ENCODE peak calls at places on chromosome 19, in four cellular contexts. K is RWPE2, C is tibial artery, X is BJ. Z is an unnamed sample.

GRCh38 chr19:33552928-33553279 is 31.3 kb upstream of the PEPD start:
- DNase-seq in K (no peak), X (no peak), C (peak; percentile 29), Z (no peak)

GRCh38 chr19:1082165-1082927 is 12.8 kb downstream of the POLR2E start:
- DNase-seq in X (no peak), C (no peak), K (peak; percentile 93), Z (no peak)

GRCh38 chr19:808176-808741 is 11.0 kb downstream of the PTBP1 start:
- DNase-seq in X (no peak), K (no peak), C (no peak), Z (no peak)

GRCh38 chr19:53980553-53981407 is 10.7 kb upstream of the CACNG6 start:
- DNase-seq in K (peak; percentile 91), C (no peak), X (no peak), Z (peak; percentile 12)

GRCh38 chr19:3250675-3251074 is 26.2 kb downstream of the CELF5 start:
- DNase-seq in C (no peak), X (no peak), K (no peak), Z (peak; percentile 24)

GRCh38 chr19:2164020-2164988 is 571 bp downstream of the DOT1L start:
- DNase-seq in C (peak; percentile 81), K (no peak), X (no peak), Z (no peak)

GRCh38 chr19:44050740-44051653 is 839 bp upstream of the ZNF223 start:
- DNase-seq in X (no peak), K (no peak), C (no peak), Z (no peak)

GRCh38 chr19:604355-604754 is 14.7 kb downstream of the HCN2 start:
- DNase-seq in X (no peak), C (no peak), K (no peak), Z (no peak)

GRCh38 chr19:50659318-50660082 is 10.3 kb downstream of the C19orf81 start:
- DNase-seq in C (no peak), K (no peak), X (no peak), Z (no peak)

GRCh38 chr19:34172661-34173144 is 399 bp downstream of the LSM14A start:
- DNase-seq in C (no peak), X (no peak), K (no peak), Z (no peak)

GRCh38 chr19:10552596-10553053 is 8.9 kb downstream of the ATG4D start:
- DNase-seq in C (no peak), X (no peak), K (no peak), Z (peak; percentile 43)

GRCh38 chr19:17488593-17489391 is 18.5 kb downstream of the SLC27A1 start:
- DNase-seq in K (no peak), C (peak; percentile 71), X (no peak), Z (no peak)
- H3K4me3 ChIP-seq in K (no peak overlapping the region), C (no peak overlapping the region), X (no peak overlapping the region), Z (no peak overlapping the region)

DNA sequence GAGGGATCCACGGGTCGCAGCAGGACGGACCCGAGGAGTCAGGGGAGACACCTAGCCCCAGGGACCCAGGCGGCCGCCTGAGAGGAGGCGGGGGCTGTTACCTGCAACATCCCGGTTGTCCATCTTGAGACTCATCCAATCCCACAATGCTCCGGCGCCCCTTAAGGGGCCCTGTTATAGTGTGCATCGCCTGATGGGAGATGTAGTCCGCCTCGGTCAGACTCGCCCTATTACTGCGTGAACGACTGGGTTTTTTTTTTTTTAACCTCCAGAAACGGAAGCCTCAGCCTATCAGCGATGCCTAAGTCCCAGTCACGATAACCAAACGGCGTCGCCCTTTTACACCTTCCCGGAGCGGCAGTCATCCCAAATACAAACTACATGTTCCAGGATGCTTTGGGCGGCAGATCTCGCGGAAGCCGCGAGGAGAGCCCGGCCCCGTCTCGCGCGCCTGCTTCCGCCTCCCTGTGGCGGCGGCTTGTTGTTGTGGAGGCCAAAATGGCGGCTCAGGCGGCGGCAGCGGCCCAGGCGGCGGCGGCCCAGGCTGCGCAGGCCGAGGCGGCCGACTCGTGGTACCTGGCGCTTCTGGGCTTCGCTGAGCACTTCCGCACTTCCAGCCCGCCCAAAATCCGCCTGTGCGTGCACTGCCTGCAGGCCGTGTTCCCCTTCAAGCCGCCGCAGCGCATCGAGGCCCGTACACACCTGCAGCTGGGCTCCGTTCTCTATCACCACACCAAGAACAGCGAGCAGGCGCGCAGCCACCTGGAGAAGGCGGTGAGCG is at the start of the genes MAU2 and SUGP1:
- DNase-seq in X (peak; percentile 55), K (peak; percentile 87), C (peak; percentile 92), Z (peak; percentile 87)
- TF ChIP-seq CTCF in X (peak; percentile 44), K (no peak), C (peak; percentile 49), Z (no peak)

GRCh38 chr19:7871280-7871529 is 3.0 kb downstream of the PRR36 start:
- DNase-seq in K (no peak), X (no peak), C (no peak), Z (no peak)

GRCh38 chr19:7868671-7869452 is 5.3 kb downstream of the PRR36 start:
- DNase-seq in K (peak; percentile 83), C (peak; percentile 79), X (no peak), Z (peak; percentile 58)

GRCh38 chr19:7869453-7869909 is 4.7 kb downstream of the PRR36 start:
- DNase-seq in C (no peak), K (peak; percentile 75), X (no peak), Z (no peak)

GRCh38 chr19:7870571-7871279 is 3.5 kb downstream of the PRR36 start:
- DNase-seq in C (no peak), K (peak; percentile 93), X (no peak), Z (peak; percentile 47)

GRCh38 chr19:7869910-7870511 is 4.2 kb downstream of the PRR36 start:
- DNase-seq in K (peak; percentile 87), C (no peak), X (no peak), Z (peak; percentile 21)
- H3K4me3 ChIP-seq in K (peak overlapping the region; percentile 36), C (peak overlapping the region; percentile 54), X (peak overlapping the region; percentile 51), Z (no peak overlapping the region)

DNA sequence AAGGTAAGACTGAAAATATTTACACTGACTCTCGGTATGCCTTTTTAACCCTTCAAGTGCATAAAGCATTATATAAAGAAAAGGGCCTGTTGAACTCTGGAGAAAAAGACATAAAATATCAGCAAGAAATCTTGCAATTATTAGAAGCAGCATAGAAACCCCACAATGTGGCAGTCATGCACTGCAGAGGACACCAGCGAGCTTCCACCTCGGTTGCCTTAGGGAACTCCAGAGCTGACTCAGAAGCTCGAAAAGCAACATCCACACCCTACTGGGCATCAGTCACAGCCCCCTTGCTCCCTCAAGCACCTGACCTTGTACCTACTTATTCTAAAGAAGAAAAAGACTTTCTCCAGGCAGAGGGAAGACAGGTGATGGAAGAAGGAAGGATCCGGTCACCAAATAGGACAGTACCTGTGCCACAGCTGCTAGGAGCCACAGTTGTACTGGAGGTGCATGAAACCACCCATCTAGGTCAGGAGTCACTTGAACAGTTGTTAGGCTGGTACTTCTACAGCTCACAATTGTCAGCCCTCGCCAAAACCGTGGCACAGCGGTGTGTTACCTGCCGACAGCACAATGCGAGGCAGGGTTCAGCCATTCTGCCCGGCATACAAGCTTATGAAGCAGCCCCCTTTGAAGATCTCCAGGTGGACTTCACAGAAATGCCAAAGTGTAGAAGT is 2.9 kb downstream of the ZNF816 start:
- DNase-seq in K (no peak), X (no peak), C (peak; percentile 58), Z (no peak)
- TF ChIP-seq CTCF in K (no peak), X (no peak), C (no peak), Z (no peak)

DNA sequence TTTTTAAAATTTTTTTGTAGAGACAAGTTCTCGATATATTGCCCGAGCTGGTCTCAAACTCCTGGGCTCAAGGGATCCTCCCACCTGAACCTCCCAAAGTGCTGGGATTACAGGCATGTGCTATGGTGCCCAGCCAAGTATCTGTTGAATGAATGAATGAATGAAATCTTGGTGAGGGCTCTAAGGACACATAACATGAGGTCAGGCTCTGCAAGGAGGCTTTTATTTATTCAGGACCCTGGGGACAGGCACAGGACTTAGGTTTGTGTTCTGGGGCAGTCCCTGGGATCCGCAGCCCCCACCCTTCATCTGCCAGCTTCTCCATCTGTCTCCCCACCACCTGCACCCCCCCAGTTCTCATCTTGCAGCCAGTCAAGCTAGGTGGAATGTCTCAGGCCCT is 4.6 kb downstream of the PTGIR start:
- DNase-seq in C (no peak), K (no peak), X (no peak), Z (no peak)
- H3K4me3 ChIP-seq in C (peak overlapping the region; percentile 49), K (no peak overlapping the region), X (no peak overlapping the region), Z (no peak overlapping the region)

DNA sequence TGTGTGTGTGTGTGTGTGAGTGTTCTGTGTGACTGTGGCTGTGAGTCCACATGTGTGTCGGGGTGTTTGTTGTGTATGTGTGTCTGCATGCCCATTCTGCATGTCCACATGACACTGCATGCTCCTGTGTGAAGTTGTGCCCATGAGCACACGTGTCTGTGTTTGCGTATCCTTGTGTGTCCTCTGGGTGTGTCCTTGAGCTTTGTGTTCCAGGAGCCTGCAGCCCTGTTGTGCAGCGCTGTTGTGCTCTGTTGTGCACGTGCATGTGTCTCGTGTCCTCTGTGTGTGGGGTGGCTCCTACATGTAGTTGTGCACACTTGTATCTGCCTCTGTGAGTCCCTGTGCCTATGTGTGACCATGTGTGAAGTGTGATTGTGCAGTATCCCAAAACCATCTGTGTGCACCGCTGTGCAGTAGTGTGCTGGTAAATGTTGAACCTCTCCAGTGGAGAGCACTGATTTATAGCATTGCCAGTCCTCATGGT is 2.2 kb upstream of the ARHGEF18 start:
- DNase-seq in K (no peak), C (peak; percentile 20), X (no peak), Z (no peak)
- TF ChIP-seq CTCF in K (no peak), C (no peak), X (no peak), Z (no peak)

GRCh38 chr19:6272411-6272791 is 7.4 kb downstream of the MLLT1 start:
- DNase-seq in X (no peak), C (no peak), K (no peak), Z (peak; percentile 17)
- H3K4me3 ChIP-seq in X (no peak overlapping the region), C (peak overlapping the region; percentile 50), K (no peak overlapping the region), Z (no peak overlapping the region)

Z was measured in fibroblast of mammary gland.